ENCODE peak calls at places on chromosomes 1 and 21, in nine cellular contexts. N is CD8-positive, alpha-beta T cell; L is foreskin fibroblast; C is heart left ventricle; K is lower leg skin; B is AG10803; T is WTC11; Z is psoas muscle; H is sigmoid colon. M is an unnamed sample.

GRCh38 chr1:90045853-90046563 is 51.1 kb downstream of the ZNF326 start:
- DNase-seq in N (no peak), L (peak; percentile 55), C (no peak), K (no peak), B (peak; percentile 3), T (peak; percentile 50), Z (no peak), H (no peak), M (no peak)

GRCh38 chr1:170885551-170885950 is 49.8 kb upstream of the MROH9 start:
- DNase-seq in N (no peak), L (peak; percentile 65), C (no peak), K (no peak), B (peak; percentile 67), T (no peak), Z (no peak), H (no peak), M (no peak)

GRCh38 chr1:201013991-201014815 is 9.3 kb downstream of the KIF21B start:
- DNase-seq in N (no peak), L (no peak), C (no peak), K (no peak), B (no peak), T (peak; percentile 46), Z (no peak), H (no peak), M (no peak)

GRCh38 chr1:58977595-58977994 is 193.7 kb upstream of the JUN start:
- DNase-seq in N (no peak), L (no peak), C (no peak), K (no peak), B (no peak), T (no peak), Z (no peak), H (no peak), M (no peak)

GRCh38 chr1:14606632-14607031 is 8.1 kb downstream of the KAZN start:
- DNase-seq in N (no peak), L (no peak), C (no peak), K (no peak), B (no peak), T (no peak), Z (no peak), H (no peak), M (no peak)

GRCh38 chr1:229370601-229371021 is 27.8 kb upstream of the CCSAP start:
- DNase-seq in N (no peak), L (peak; percentile 9), C (peak; percentile 89), K (no peak), B (no peak), T (no peak), Z (peak; percentile 76), H (no peak), M (no peak)

GRCh38 chr21:45737485-45738166 is 94.1 kb downstream of the PCBP3 start:
- DNase-seq in N (no peak), L (no peak), C (no peak), K (no peak), B (no peak), T (no peak), Z (no peak), H (no peak), M (peak; percentile 15)

GRCh38 chr21:42417533-42417932 is 13.8 kb downstream of the UBASH3A start:
- DNase-seq in N (no peak), L (no peak), C (no peak), K (no peak), B (no peak), T (no peak), Z (no peak), H (no peak), M (peak; percentile 53)

GRCh38 chr1:226444901-226445300 is 37.0 kb upstream of the PARP1 start:
- DNase-seq in N (peak; percentile 52), L (no peak), C (no peak), K (no peak), B (no peak), T (no peak), Z (no peak), H (no peak), M (peak; percentile 75)

GRCh38 chr1:211732276-211732571 is 56.8 kb upstream of the NEK2 start:
- DNase-seq in N (no peak), L (no peak), C (no peak), K (no peak), B (no peak), T (no peak), Z (no peak), H (no peak), M (peak; percentile 38)

GRCh38 chr1:34768856-34769255 is 9.3 kb downstream of the GJB4 start:
- DNase-seq in N (no peak), L (no peak), C (no peak), K (no peak), B (no peak), T (no peak), Z (no peak), H (no peak), M (no peak)

GRCh38 chr1:235640580-235640979 is 9.0 kb downstream of the GNG4 start:
- DNase-seq in N (no peak), L (no peak), C (no peak), K (no peak), B (no peak), T (no peak), Z (no peak), H (peak; percentile 52), M (no peak)

GRCh38 chr21:25791321-25791720 is 56.5 kb downstream of the GABPA start:
- DNase-seq in N (no peak), L (no peak), C (no peak), K (no peak), B (no peak), T (no peak), Z (no peak), H (no peak), M (no peak)

GRCh38 chr1:227447531-227447990 is 115.8 kb upstream of the ZNF678 start:
- DNase-seq in N (no peak), L (peak; percentile 70), C (peak; percentile 77), K (no peak), B (peak; percentile 47), T (peak; percentile 70), Z (peak; percentile 58), H (no peak), M (no peak)

GRCh38 chr1:59856725-59857338 is 42.1 kb downstream of the HOOK1 start:
- DNase-seq in N (no peak), L (no peak), C (peak; percentile 33), K (no peak), B (no peak), T (no peak), Z (no peak), H (no peak), M (no peak)

GRCh38 chr1:201531551-201532425 is 7.1 kb upstream of the NAV1 start:
- DNase-seq in N (no peak), L (peak; percentile 62), C (peak; percentile 65), K (no peak), B (peak; percentile 58), T (no peak), Z (no peak), H (no peak), M (no peak)

DNA sequence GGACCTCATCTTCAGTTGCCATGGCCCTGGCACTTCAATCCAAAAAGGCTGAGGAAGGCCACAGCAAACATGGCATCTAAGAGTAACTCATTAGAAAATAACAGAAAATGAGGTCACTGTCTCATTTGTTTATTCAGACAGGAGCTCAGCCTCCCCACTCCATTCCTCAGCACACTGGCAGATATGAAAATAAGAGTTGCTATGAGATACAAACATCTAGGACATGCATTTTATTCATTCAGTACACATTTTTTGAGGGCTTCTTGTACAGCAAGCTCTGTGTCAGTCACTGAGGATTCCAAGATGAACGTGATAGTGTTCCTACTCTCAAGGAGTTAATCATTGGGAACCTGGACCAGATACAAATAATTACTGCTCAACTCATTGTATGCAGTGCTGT is 32.7 kb upstream of the TMEM125 start:
- DNase-seq in N (no peak), L (no peak), C (no peak), K (no peak), B (no peak), T (no peak), Z (no peak), H (no peak), M (no peak)
- TF ChIP-seq CTCF in N (no peak), L (no peak), C (no peak), K (no peak), B (no peak), T (no peak), Z (no peak), H (no peak), M (no peak)

GRCh38 chr1:231240883-231241735 is at the start of gene GNPAT:
- DNase-seq in N (peak; percentile 91), L (peak; percentile 96), C (peak; percentile 91), K (peak; percentile 81), B (peak; percentile 80), T (peak; percentile 88), Z (peak; percentile 90), H (peak; percentile 92), M (peak; percentile 95)
- TF ChIP-seq CTCF in N (no peak), L (no peak), C (no peak), K (no peak), B (no peak), T (no peak), Z (no peak), H (no peak), M (no peak)

DNA sequence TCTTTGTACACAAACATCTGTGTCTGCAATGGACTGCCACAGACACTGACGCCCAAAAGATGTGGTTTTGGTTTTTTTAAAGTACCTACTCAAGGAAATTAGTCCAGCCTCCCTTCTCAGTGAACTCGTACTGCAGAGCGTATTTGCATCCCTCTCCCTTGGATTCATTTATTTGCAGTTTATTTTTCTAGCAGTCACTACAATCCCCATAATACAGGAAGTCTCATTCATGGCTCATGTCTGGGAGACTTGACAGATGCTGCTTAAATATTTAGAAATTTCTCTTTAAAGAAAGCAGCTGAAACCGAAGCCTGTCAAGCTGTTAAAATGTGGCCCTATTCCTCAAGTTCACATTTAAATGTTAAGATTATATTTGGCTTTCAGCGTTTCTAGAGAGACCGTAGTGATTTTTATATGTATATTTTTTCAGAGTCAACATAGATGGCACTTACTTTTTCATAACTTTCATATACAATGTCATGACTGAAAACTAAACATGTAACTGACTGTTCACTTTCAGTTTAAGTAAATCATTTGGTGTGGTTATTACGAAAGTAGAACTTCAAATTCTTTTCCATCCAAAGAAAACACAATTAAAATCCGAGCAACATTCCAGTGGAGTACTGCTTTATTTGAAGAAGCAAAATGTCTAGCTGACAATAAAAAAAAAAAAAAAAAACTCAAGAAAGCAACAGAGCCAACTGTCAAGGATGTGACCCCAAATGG is 38.0 kb downstream of the MIS18A start:
- DNase-seq in N (no peak), L (no peak), C (no peak), K (no peak), B (peak; percentile 55), T (no peak), Z (no peak), H (no peak), M (peak; percentile 49)
- TF ChIP-seq CTCF in N (no peak), L (no peak), C (no peak), K (no peak), B (no peak), T (no peak), Z (no peak), H (no peak), M (no peak)

DNA sequence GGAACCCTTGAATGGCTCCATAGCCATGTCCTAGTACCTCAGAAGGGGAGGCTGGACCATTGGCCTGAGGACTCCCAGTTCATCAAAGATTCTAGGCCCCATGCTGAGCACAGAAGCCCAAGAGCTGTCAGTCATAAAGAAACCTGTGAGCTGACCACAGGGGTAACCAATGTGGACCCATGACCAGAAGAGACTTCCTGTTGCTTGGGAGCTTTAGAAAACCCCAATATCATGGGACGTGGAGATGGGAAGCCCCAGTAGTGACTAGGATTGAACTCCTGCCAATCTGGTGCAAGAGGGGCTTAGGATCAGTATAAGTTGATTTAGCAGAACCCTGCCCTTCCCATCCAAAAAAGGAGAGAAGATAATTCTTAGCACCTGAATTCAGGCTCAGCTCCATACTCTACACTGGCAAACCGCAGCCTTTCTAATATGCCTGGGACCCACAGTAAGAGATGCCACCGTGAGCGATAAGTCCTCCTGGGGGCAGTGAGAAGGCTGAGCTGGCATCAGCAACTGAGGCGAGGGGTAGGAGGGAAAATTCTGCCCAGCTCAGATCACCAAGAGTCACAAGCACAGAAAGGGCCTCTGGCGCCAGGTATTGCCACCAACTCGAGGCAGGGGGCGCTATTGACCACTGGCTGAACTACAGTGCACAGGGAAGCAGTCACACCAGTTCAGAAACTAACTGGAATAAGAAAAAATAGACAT is 108.9 kb downstream of the CAPN8 start:
- DNase-seq in N (no peak), L (peak; percentile 58), C (no peak), K (no peak), B (peak; percentile 3), T (peak; percentile 86), Z (peak; percentile 32), H (no peak), M (peak; percentile 69)
- TF ChIP-seq CTCF in N (no peak), L (peak; percentile 27), C (peak; percentile 46), K (no peak), B (peak; percentile 42), T (peak; percentile 77), Z (peak; percentile 37), H (peak; percentile 33), M (peak; percentile 67)

M was measured in GM13976.